ENCODE peak calls at places on chromosome 22, in eight cellular contexts. M is PC-9, Z is H1, P is GM12865, R is lower lobe of right lung, G is foreskin fibroblast, D is dorsolateral prefrontal cortex, I is HCT116. J is an unnamed sample.

GRCh38 chr22:40473703-40474102 is 103.3 kb downstream of the SGSM3 start:
- DNase-seq in D (no peak), G (no peak), P (no peak), I (no peak), M (no peak), R (no peak), Z (no peak), J (no peak)

GRCh38 chr22:38462960-38463784 is 4.7 kb upstream of the KDELR3 start:
- DNase-seq in I (no peak), Z (no peak), P (no peak), M (no peak), G (no peak), D (no peak), R (no peak), J (no peak)

GRCh38 chr22:22111983-22112382 is 129.4 kb upstream of the TOP3B start:
- DNase-seq in I (no peak), P (no peak), Z (no peak), M (no peak), D (no peak), G (no peak), R (no peak), J (no peak)

GRCh38 chr22:27720860-27721259 is 80.7 kb downstream of the MN1 start:
- DNase-seq in D (no peak), Z (no peak), R (no peak), G (peak; percentile 23), I (no peak), P (no peak), M (no peak), J (no peak)

GRCh38 chr22:32634424-32634981 is 159.9 kb downstream of the FBXO7 start:
- DNase-seq in P (no peak), R (no peak), Z (no peak), M (no peak), G (no peak), I (no peak), D (no peak), J (no peak)

GRCh38 chr22:49825436-49825835 is 2.2 kb downstream of the BRD1 start:
- DNase-seq in I (no peak), M (no peak), R (no peak), G (peak; percentile 71), D (no peak), Z (no peak), P (no peak), J (no peak)

GRCh38 chr22:33477131-33478111 is 419.2 kb upstream of the SYN3 start:
- DNase-seq in I (no peak), P (peak; percentile 33), Z (no peak), R (no peak), G (no peak), M (no peak), D (no peak), J (no peak)

GRCh38 chr22:42180349-42180842 is 49.8 kb upstream of the CYP2D6 start:
- DNase-seq in M (no peak), D (peak; percentile 50), R (no peak), P (peak; percentile 41), G (peak; percentile 63), Z (no peak), I (no peak), J (no peak)

GRCh38 chr22:39367040-39367439 is 17.2 kb downstream of the SYNGR1 start:
- DNase-seq in I (no peak), G (no peak), P (no peak), D (no peak), M (no peak), R (no peak), Z (no peak), J (no peak)

GRCh38 chr22:39431821-39432251 is 25.0 kb upstream of the MGAT3 start:
- DNase-seq in R (no peak), G (peak; percentile 63), P (no peak), D (no peak), I (no peak), Z (no peak), M (no peak), J (peak; percentile 36)

GRCh38 chr22:17921871-17922821 is 102.2 kb downstream of the MICAL3 start:
- DNase-seq in D (no peak), M (no peak), P (no peak), I (no peak), G (no peak), R (no peak), Z (peak; percentile 75), J (no peak)

GRCh38 chr22:38957046-38957770 is at the start of gene APOBEC3A:
- DNase-seq in D (no peak), P (no peak), G (no peak), M (peak; percentile 59), R (peak; percentile 78), Z (no peak), I (no peak), J (no peak)

GRCh38 chr22:26017932-26018331 is 151.3 kb upstream of the SEZ6L start:
- DNase-seq in R (no peak), I (no peak), M (no peak), Z (no peak), P (no peak), G (no peak), D (no peak), J (no peak)

GRCh38 chr22:32699686-32700085 is 101.8 kb upstream of the TIMP3 start:
- DNase-seq in M (no peak), P (no peak), D (no peak), G (no peak), I (no peak), Z (no peak), R (no peak), J (no peak)

GRCh38 chr22:48102581-48102980 is 1340.1 kb downstream of the TBC1D22A start:
- DNase-seq in P (no peak), M (no peak), I (no peak), G (no peak), Z (no peak), R (no peak), D (no peak), J (no peak)

GRCh38 chr22:22103078-22103593 is 120.5 kb upstream of the TOP3B start:
- DNase-seq in R (no peak), P (peak; percentile 19), I (peak; percentile 21), Z (no peak), D (no peak), M (no peak), G (no peak), J (no peak)

GRCh38 chr22:32590556-32590955 is 115.9 kb downstream of the FBXO7 start:
- DNase-seq in I (no peak), D (no peak), R (no peak), M (no peak), Z (no peak), G (peak; percentile 74), P (no peak), J (no peak)

GRCh38 chr22:47260551-47260950 is 498.1 kb downstream of the TBC1D22A start:
- DNase-seq in D (no peak), I (no peak), Z (no peak), P (no peak), M (no peak), G (no peak), R (no peak), J (no peak)

DNA sequence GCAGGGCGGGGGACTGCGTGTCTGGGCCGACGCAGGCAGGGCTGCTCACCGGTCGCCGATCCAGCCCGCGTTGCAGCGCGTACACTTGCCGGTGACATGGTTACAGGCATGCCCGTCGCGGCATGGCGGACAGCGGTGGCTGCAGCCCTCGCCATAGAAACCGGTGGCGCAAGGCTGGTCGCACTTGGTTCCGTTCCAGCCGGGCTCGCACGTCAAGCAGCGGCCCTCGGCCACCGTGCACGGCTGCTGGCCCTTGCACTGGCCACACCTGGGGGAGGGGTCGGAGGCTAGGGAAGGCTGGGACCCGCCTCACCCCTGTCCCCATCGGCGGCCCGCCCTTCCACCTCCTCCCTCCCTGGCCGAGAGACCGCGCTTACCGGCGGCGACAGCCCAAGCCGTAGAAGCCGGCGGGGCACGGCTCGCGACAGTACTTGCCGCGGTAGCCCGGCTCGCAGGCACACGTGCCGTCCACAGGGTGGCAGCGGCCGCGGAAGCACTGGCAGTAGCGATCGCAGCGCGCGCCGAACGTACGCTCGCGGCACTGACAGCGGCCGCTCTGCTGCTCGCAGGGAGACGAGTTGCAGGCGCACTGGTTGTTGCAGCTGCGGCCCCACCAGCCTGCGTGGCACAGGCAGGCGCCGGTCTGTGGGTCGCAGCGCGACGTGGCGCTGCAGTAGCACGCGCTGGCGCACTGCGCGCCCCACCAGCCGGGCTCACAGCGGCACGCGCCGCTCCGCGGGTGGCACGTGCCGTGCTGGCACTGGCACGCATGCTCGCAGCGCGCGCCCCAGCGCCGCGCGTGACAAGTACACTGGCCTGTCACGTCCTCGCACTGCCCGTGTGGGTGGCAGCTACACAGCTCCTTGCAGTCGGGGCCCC is 6.7 kb downstream of the SCARF2 start:
- DNase-seq in G (peak; percentile 84), I (peak; percentile 33), Z (no peak), R (peak; percentile 70), P (peak; percentile 76), D (no peak), M (peak; percentile 60), J (peak; percentile 34)
- TF ChIP-seq CTCF in G (peak; percentile 8), I (peak; percentile 57), Z (peak; percentile 36), R (peak; percentile 32), P (peak; percentile 32), D (peak; percentile 15), M (no peak), J (peak; percentile 47)

DNA sequence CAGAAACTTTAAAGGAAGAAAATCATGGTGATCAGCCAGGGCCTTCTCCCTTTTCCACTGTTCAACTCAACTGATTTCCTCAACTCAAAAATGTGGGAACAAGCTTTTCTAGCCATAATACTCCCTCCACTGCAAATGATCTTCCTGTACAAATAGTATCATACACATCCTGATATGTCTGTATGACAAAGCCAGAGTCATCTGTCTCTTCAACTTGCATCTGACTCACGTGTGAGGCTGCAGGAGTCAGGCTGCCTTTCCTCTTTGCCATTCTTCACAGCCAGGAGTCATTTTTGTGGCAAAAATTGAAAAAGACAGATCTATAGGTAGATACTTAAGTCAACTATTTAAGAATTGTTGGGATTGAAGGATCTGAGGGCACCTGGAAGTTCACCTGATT is 13.3 kb downstream of the PATZ1 start:
- DNase-seq in I (no peak), M (no peak), G (peak; percentile 62), R (no peak), D (no peak), Z (no peak), P (no peak), J (no peak)
- TF ChIP-seq CTCF in I (no peak), M (no peak), G (no peak), R (no peak), D (no peak), Z (no peak), P (no peak), J (no peak)

GRCh38 chr22:29202231-29203192 is 3.2 kb upstream of the EMID1 start:
- DNase-seq in Z (no peak), M (no peak), I (no peak), R (peak; percentile 67), P (peak; percentile 98), D (no peak), G (no peak), J (no peak)
- TF ChIP-seq CTCF in Z (peak; percentile 74), M (peak; percentile 40), I (peak; percentile 52), R (peak; percentile 32), P (peak; percentile 45), D (no peak), G (peak; percentile 29), J (no peak)

GRCh38 chr22:35024364-35024692 is 41.6 kb upstream of the ISX start:
- DNase-seq in R (no peak), D (no peak), I (no peak), P (no peak), Z (no peak), M (no peak), G (no peak), J (no peak)
- TF ChIP-seq CTCF in R (no peak), D (no peak), I (no peak), P (no peak), Z (no peak), M (peak; percentile 45), G (no peak), J (no peak)

J was measured in gastrocnemius medialis.